ENCODE peak calls at places on chromosomes 5 and 9, in seven cellular contexts. N is endothelial cell; V is H1; E is cardiac fibroblast; L is HFFc6; R is foreskin fibroblast; O is CD4-positive, alpha-beta T cell. Z is an unnamed sample.

GRCh38 chr9:137150485-137151060 is 11.6 kb downstream of the GRIN1 start:
- DNase-seq in N (no peak), V (no peak), E (no peak), L (no peak), R (no peak), O (no peak), Z (no peak)

GRCh38 chr5:143186623-143187022 is 216.9 kb downstream of the NR3C1 start:
- DNase-seq in N (no peak), V (no peak), E (no peak), L (no peak), R (no peak), O (no peak), Z (no peak)

GRCh38 chr5:87411586-87412416 is 929 bp downstream of the CCNH start:
- DNase-seq in N (peak; percentile 20), V (no peak), E (peak; percentile 44), L (no peak), R (peak; percentile 55), O (peak; percentile 1), Z (no peak)

GRCh38 chr5:119743927-119744326 is 114.6 kb downstream of the FAM170A start:
- DNase-seq in N (peak; percentile 54), V (no peak), E (peak; percentile 65), L (no peak), R (peak; percentile 44), O (no peak), Z (peak; percentile 51)

GRCh38 chr5:170755679-170756456 is 27.7 kb upstream of the GABRP start:
- DNase-seq in N (no peak), V (no peak), E (peak; percentile 10), L (no peak), R (peak; percentile 14), O (no peak), Z (peak; percentile 69)

GRCh38 chr5:142175461-142176142 is 67.0 kb downstream of the NDFIP1 start:
- DNase-seq in N (no peak), V (no peak), E (no peak), L (no peak), R (no peak), O (no peak), Z (no peak)

GRCh38 chr9:124040935-124041816 is 29.6 kb downstream of the LHX2 start:
- DNase-seq in N (peak; percentile 74), V (peak; percentile 93), E (peak; percentile 31), L (no peak), R (peak; percentile 38), O (peak; percentile 14), Z (peak; percentile 49)

GRCh38 chr9:119398350-119398749 is 29.1 kb upstream of the BRINP1 start:
- DNase-seq in N (no peak), V (no peak), E (no peak), L (no peak), R (no peak), O (no peak), Z (no peak)

GRCh38 chr5:33324667-33325307 is 116.0 kb upstream of the TARS1 start:
- DNase-seq in N (no peak), V (no peak), E (no peak), L (no peak), R (no peak), O (no peak), Z (no peak)

GRCh38 chr5:135829681-135830383 is 4.6 kb upstream of the SLC25A48 start:
- DNase-seq in N (peak; percentile 84), V (peak; percentile 86), E (peak; percentile 64), L (peak; percentile 41), R (peak; percentile 85), O (no peak), Z (peak; percentile 75)

GRCh38 chr5:140795259-140795641 is 598 bp downstream of the PCDHA2 start:
- DNase-seq in N (peak; percentile 35), V (no peak), E (peak; percentile 5), L (no peak), R (peak; percentile 5), O (no peak), Z (no peak)

GRCh38 chr9:35920004-35920658 is 10.8 kb downstream of the SPAAR start:
- DNase-seq in N (no peak), V (no peak), E (no peak), L (no peak), R (peak; percentile 36), O (no peak), Z (no peak)

GRCh38 chr5:132500931-132501628 is 10.5 kb upstream of the IRF1 start:
- DNase-seq in N (peak; percentile 57), V (peak; percentile 81), E (peak; percentile 76), L (no peak), R (peak; percentile 78), O (peak; percentile 63), Z (peak; percentile 78)

GRCh38 chr9:15299374-15299939 is 7.6 kb downstream of the TTC39B start:
- DNase-seq in N (no peak), V (peak; percentile 30), E (no peak), L (no peak), R (no peak), O (peak; percentile 50), Z (no peak)

GRCh38 chr5:111694183-111694582 is 62.8 kb downstream of the NREP start:
- DNase-seq in N (no peak), V (no peak), E (peak; percentile 84), L (peak; percentile 76), R (peak; percentile 90), O (no peak), Z (no peak)

GRCh38 chr5:1007221-1007680 is 1.4 kb upstream of the NKD2 start:
- DNase-seq in N (peak; percentile 4), V (peak; percentile 44), E (no peak), L (no peak), R (no peak), O (no peak), Z (no peak)

GRCh38 chr9:119838210-119838609 is 469.0 kb upstream of the BRINP1 start:
- DNase-seq in N (no peak), V (no peak), E (no peak), L (no peak), R (no peak), O (no peak), Z (no peak)

GRCh38 chr9:69750085-69750484 is 9.7 kb downstream of the PTAR1 start:
- DNase-seq in N (no peak), V (no peak), E (no peak), L (no peak), R (no peak), O (no peak), Z (no peak)

GRCh38 chr5:97094579-97095317 is 47.7 kb downstream of the LIX1 start:
- DNase-seq in N (no peak), V (no peak), E (no peak), L (no peak), R (no peak), O (no peak), Z (no peak)

GRCh38 chr5:137651022-137651421 is 84.9 kb downstream of the KLHL3 start:
- DNase-seq in N (no peak), V (no peak), E (peak; percentile 58), L (no peak), R (peak; percentile 27), O (no peak), Z (no peak)

GRCh38 chr5:116062352-116062751 is 22.5 kb upstream of the COMMD10 start:
- DNase-seq in N (no peak), V (no peak), E (peak; percentile 16), L (no peak), R (no peak), O (no peak), Z (no peak)

GRCh38 chr5:61381968-61382367 is 49.9 kb downstream of the ZSWIM6 start:
- DNase-seq in N (no peak), V (no peak), E (no peak), L (no peak), R (no peak), O (no peak), Z (no peak)

DNA sequence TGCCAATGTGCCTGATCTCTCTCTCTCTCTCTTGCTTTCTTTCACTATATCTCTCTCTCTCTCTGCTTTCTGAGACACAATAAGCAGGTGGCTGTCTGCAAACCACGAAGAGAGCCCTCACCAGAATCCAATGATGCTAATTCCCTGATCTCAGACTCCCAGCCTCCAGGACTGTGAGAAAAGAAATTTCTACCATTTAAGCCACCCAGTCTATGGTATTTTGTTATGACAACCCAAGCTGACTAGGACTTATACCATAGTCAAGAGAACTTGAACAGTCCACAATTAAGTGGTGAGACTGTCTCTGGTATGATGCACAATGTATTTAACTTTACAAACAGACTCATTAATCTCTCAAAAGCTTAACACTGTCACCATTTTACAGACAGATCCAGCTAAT is 67.0 kb downstream of the NFIB start:
- DNase-seq in N (no peak), V (no peak), E (no peak), L (no peak), R (no peak), O (no peak), Z (no peak)
- TF ChIP-seq CTCF in N (no peak), V (no peak), E (no peak), L (no peak), R (no peak), O (no peak), Z (no peak)

GRCh38 chr5:139711067-139711851 is 63.1 kb downstream of the CXXC5 start:
- DNase-seq in N (peak; percentile 57), V (peak; percentile 82), E (no peak), L (no peak), R (peak; percentile 66), O (peak; percentile 65), Z (peak; percentile 46)
- TF ChIP-seq CTCF in N (no peak), V (no peak), E (no peak), L (peak; percentile 52), R (peak; percentile 29), O (no peak), Z (no peak)

GRCh38 chr5:151684690-151685361 is 1.9 kb downstream of the SPARC start:
- DNase-seq in N (peak; percentile 38), V (peak; percentile 72), E (peak; percentile 96), L (peak; percentile 98), R (peak; percentile 97), O (no peak), Z (peak; percentile 21)
- TF ChIP-seq CTCF in N (peak; percentile 22), V (no peak), E (peak; percentile 30), L (peak; percentile 73), R (peak; percentile 36), O (no peak), Z (peak; percentile 23)

DNA sequence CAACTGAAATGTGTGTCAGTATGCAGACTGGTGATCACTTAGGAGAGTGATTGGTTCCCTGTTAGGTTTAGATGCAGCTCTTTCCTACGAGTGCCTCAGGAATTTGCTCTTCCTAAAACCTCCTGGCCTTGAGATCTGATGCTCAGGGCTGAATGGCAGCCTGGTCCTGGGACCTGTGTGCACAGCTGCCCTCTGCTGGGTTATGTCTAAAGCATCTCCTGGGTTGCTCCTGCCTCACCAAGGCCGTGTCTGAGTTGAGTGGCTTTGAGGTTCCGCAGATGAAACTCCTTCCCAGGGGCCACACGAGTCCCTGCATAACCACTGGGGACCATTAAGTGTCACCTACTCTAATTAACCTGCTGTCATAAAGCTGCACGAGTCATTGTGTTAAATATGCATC is 59.5 kb downstream of the MVB12B start:
- DNase-seq in N (peak; percentile 43), V (no peak), E (peak; percentile 44), L (no peak), R (peak; percentile 42), O (no peak), Z (no peak)
- TF ChIP-seq CTCF in N (no peak), V (peak; percentile 64), E (peak; percentile 34), L (peak; percentile 60), R (peak; percentile 18), O (no peak), Z (no peak)

Z was measured in Calu3.